ENCODE peak calls at places on chromosome 22, in seven cellular contexts. P is PC-3, J is H1, A is psoas muscle, F is IMR-90, W is mesendoderm, I is SJSA1. G is an unnamed sample. For H3K4me1, the result is how much of the 10 kb centered on the place peaks cover.

GRCh38 chr22:19749876-19750275 is 10.7 kb upstream of the TBX1 start:
- DNase-seq in A (peak), I (no peak), P (no peak), J (no peak), F (no peak), W (no peak), G (no peak)

GRCh38 chr22:27971926-27972325 is 52.9 kb upstream of the PITPNB start:
- DNase-seq in P (no peak), J (no peak), A (no peak), I (no peak), W (no peak), F (peak), G (no peak)

GRCh38 chr22:20131593-20131855 is at the start of gene ZDHHC8:
- DNase-seq in W (no peak), F (no peak), A (peak), J (no peak), P (no peak), I (no peak), G (peak)

GRCh38 chr22:44211946-44212930 is 31.5 kb downstream of the PARVG start:
- DNase-seq in I (peak), A (no peak), J (no peak), P (no peak), W (no peak), F (peak), G (no peak)

GRCh38 chr22:32996702-32997101 is 61.5 kb downstream of the SYN3 start:
- DNase-seq in P (no peak), J (no peak), F (no peak), W (no peak), A (peak), I (no peak), G (peak)

GRCh38 chr22:42376721-42377177 is 55.5 kb downstream of the NFAM1 start:
- DNase-seq in F (peak), J (no peak), P (no peak), A (peak), I (no peak), W (peak), G (peak)

GRCh38 chr22:48606684-48607307 is 1220.9 kb downstream of the BRD1 start:
- DNase-seq in A (no peak), W (no peak), J (no peak), P (no peak), I (no peak), F (no peak), G (peak)

GRCh38 chr22:17957683-17958082 is 66.7 kb downstream of the MICAL3 start:
- DNase-seq in A (no peak), W (no peak), J (no peak), F (peak), I (no peak), P (no peak), G (no peak)

GRCh38 chr22:48953830-48954229 is 873.8 kb downstream of the BRD1 start:
- DNase-seq in I (peak), A (no peak), W (no peak), P (no peak), J (no peak), F (no peak), G (no peak)

GRCh38 chr22:27662359-27663030 is 139.1 kb downstream of the MN1 start:
- DNase-seq in W (no peak), I (no peak), A (peak), J (no peak), F (no peak), P (no peak), G (peak)

GRCh38 chr22:37309221-37310074 is 27.1 kb downstream of the CYTH4 start:
- DNase-seq in I (no peak), J (no peak), W (no peak), F (no peak), A (no peak), P (no peak), G (no peak)

GRCh38 chr22:42277988-42278776 is 7.7 kb upstream of the TCF20 start:
- DNase-seq in P (no peak), J (no peak), I (no peak), A (no peak), F (no peak), W (no peak), G (no peak)

GRCh38 chr22:37453696-37454095 is 26.4 kb upstream of the ELFN2 start:
- DNase-seq in A (no peak), P (no peak), I (peak), F (no peak), W (no peak), J (no peak), G (no peak)

GRCh38 chr22:49352361-49353169 is 475.1 kb downstream of the BRD1 start:
- DNase-seq in P (no peak), J (no peak), F (no peak), A (no peak), I (no peak), W (no peak), G (no peak)

GRCh38 chr22:29695129-29695926 is 24.5 kb upstream of the CABP7 start:
- DNase-seq in A (peak), P (no peak), I (no peak), F (no peak), W (no peak), J (no peak), G (no peak)

GRCh38 chr22:38125731-38126344 is 15.4 kb upstream of the BAIAP2L2 start:
- DNase-seq in A (no peak), I (no peak), F (no peak), J (no peak), W (no peak), P (no peak), G (peak)

GRCh38 chr22:36726007-36726380 is 22.4 kb upstream of the CACNG2 start:
- DNase-seq in J (no peak), W (no peak), I (no peak), F (no peak), A (no peak), P (no peak), G (no peak)

GRCh38 chr22:29443452-29443851 is 5.1 kb downstream of the RFPL1 start:
- DNase-seq in P (no peak), F (no peak), W (no peak), I (no peak), A (no peak), J (no peak), G (no peak)

DNA sequence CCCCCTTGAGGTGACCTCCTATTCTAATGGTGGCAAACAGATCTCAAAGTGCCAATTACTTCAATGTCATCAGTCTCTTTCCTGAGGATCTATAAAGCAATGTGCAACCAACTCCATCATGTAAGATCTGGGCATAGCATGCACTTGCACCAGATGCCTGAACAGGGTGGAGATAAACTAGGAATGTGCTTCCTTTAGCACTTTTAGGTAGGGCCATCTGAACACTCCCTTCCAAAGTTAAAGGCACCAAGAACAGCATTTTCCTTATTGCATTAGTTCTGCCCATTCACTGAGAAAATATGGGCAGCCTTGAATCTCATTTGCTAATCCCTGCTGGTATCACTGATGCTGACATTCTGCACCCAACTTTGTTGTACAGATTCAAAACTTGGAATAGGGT is 112.0 kb downstream of the SGSM3 start:
- DNase-seq in W (no peak), A (no peak), J (no peak), I (no peak), F (no peak), P (peak), G (no peak)
- H3K4me1 ChIP-seq in W (under half), A (half or more), J (under half), I (under half), F (under half), P (under half), G (under half)

DNA sequence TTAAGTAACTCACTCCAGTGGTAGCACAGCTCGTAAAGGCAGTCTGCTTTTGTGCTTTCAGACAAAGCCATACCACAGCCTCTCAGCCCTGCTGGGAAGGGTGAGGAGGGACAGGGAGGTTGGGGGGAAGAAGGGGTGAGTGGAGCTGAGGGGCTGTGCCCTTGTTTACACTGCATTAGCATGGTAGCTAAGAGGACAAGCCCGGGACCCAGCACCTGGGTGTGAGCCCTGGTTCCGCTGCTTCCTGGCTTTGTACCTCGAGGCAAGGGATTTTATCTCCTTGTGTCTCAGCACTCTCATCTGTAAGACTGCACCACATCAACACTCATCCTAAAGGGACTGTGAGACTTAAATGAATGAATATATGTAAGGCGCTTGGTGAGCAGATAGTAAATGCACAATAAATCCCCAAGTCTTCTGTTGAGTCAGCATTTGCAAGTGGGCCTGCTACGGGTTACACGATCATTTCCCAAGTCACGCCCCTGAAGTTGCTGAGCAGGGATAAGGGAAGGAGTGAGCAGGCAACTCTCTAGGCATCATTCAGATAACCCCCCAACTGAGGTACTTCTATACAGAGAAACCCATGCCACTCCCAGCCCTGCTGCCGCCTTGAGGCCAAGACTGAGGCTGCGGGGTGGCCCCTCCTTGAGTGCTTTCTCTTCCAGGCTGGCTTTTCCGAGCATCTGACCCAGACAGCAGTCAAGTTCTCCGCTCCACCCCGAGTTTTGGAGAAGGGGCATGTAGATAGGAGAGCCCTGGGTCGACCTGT is 7.5 kb downstream of the RASD2 start:
- DNase-seq in A (no peak), P (no peak), J (no peak), I (no peak), W (peak), F (no peak), G (no peak)
- H3K4me1 ChIP-seq in A (under half), P (under half), J (under half), I (under half), W (under half), F (under half), G (under half)

GRCh38 chr22:31215018-31215535 is 3.0 kb downstream of the LIMK2 start:
- DNase-seq in F (no peak), I (no peak), A (no peak), P (no peak), J (no peak), W (no peak), G (no peak)

GRCh38 chr22:31211504-31211861 is 615 bp upstream of the LIMK2 start:
- DNase-seq in F (no peak), I (no peak), J (no peak), W (no peak), P (no peak), A (no peak), G (no peak)

GRCh38 chr22:31212783-31213626 is 907 bp downstream of the LIMK2 start:
- DNase-seq in A (no peak), P (no peak), J (no peak), I (no peak), F (no peak), W (no peak), G (no peak)

GRCh38 chr22:31210830-31211503 is 1.1 kb upstream of the LIMK2 start:
- DNase-seq in F (no peak), W (no peak), J (no peak), P (no peak), I (no peak), A (no peak), G (no peak)

GRCh38 chr22:31211862-31212730 is at the start of gene LIMK2:
- DNase-seq in F (peak), J (peak), A (peak), W (peak), P (peak), I (peak), G (peak)
- H3K4me1 ChIP-seq in F (under half), J (under half), A (under half), W (under half), P (under half), I (under half), G (under half)

DNA sequence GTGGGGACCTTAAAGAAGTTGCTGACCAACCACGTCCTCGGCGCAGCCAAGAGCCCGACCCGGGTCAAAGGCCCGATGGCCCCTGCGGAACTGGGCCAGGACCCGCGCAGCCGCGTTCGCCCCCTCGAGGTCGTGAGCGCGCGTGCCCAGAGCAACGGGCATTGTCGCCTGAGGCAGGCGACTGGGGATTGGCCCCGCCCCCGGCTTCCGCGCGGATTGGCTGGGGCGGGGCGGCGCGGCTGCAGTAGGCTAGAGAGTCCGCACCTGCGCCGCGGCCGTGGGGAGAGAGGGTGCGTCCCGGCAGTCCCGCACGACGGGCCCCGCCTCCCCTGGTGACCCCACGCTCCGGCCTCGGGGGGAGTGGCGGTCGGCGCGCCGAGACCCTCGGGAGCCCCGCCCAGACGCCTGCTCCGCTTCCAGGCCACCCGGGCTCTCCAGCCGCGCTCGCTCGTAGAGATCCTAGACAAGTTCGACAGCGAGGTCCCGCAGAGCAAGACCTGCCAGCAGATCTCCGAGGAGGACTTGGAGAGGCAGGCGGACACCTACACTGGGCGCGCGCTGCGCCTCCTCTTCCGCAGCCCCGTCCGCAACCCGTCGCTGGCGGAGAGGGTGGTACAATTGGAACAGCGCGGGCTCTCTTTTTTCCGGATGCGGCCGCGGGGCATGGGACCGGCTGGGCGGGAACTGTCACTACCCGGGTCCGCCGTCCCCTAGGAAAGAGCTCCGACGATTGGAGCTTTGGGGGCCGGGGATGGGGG is 8.3 kb upstream of the PPIL2 start:
- DNase-seq in W (peak), P (peak), I (peak), F (peak), A (peak), J (no peak), G (peak)
- H3K4me1 ChIP-seq in W (under half), P (under half), I (under half), F (under half), A (under half), J (under half), G (under half)

GRCh38 chr22:46731246-46732040 is 6.6 kb downstream of the CERK start:
- DNase-seq in I (peak), W (peak), P (no peak), F (no peak), J (no peak), A (peak), G (no peak)

GRCh38 chr22:46730568-46731245 is 7.3 kb downstream of the CERK start:
- DNase-seq in I (no peak), W (no peak), F (no peak), A (no peak), P (no peak), J (no peak), G (no peak)

GRCh38 chr22:46732041-46732379 is 6.0 kb downstream of the CERK start:
- DNase-seq in W (no peak), F (no peak), P (no peak), J (no peak), A (no peak), I (no peak), G (no peak)

GRCh38 chr22:46734830-46735453 is 3.1 kb downstream of the CERK start:
- DNase-seq in J (no peak), A (no peak), I (no peak), F (no peak), P (no peak), W (no peak), G (peak)

GRCh38 chr22:46732513-46732912 is 5.5 kb downstream of the CERK start:
- DNase-seq in I (no peak), W (no peak), P (no peak), A (no peak), F (no peak), J (no peak), G (no peak)
- H3K4me1 ChIP-seq in I (under half), W (under half), P (under half), A (half or more), F (under half), J (under half), G (half or more)

GRCh38 chr22:23538502-23538860 is 41.6 kb downstream of the IGLL1 start:
- DNase-seq in J (no peak), I (no peak), P (no peak), F (no peak), A (no peak), W (no peak), G (no peak)

GRCh38 chr22:23536821-23537345 is 43.2 kb downstream of the IGLL1 start:
- DNase-seq in F (no peak), I (no peak), A (no peak), P (no peak), J (no peak), W (peak), G (no peak)

GRCh38 chr22:23542933-23543332 is 37.2 kb downstream of the IGLL1 start:
- DNase-seq in F (peak), I (no peak), A (no peak), P (peak), J (no peak), W (peak), G (no peak)

GRCh38 chr22:23537421-23537820 is 42.7 kb downstream of the IGLL1 start:
- DNase-seq in J (no peak), I (no peak), A (no peak), W (no peak), P (no peak), F (no peak), G (no peak)

DNA sequence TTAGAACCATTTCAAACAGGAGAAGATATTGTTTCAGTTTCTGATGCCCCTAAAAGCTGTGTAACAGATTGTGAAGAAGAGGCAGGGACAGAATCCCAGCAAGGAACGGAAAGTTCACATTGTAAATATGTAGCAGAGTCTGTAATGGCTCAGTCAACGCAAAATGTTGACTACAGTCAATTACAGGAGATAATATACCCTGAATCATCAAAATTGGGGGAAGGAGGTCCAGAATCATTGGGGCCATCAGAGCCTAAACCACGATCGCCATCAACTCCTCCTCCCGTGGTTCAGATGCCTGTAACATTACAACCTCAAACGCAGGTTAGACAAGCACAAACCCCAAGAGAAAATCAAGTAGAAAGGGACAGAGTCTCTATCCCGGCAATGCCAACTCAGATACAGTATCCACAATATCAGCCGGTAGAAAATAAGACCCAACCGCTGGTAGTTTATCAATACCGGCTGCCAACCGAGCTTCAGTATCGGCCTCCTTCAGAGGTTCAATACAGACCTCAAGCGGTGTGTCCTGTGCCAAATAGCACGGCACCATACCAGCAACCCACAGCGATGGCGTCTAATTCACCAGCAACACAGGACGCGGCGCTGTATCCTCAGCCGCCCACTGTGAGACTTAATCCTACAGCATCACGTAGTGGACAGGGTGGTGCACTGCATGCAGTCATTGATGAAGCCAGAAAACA is 40.8 kb downstream of the IGLL1 start:
- DNase-seq in W (peak), F (peak), J (peak), P (peak), I (peak), A (peak), G (peak)
- H3K4me1 ChIP-seq in W (under half), F (under half), J (under half), P (under half), I (under half), A (under half), G (under half)